ENCODE peak calls at places on chromosomes 1 and 21, in seven cellular contexts. One of them, this sample, is unnamed.

GRCh38 chr21:41948901-41949300 is 4.9 kb downstream of the C2CD2 start:
- DNase-seq in NCI-H1417: no peak
- DNase-seq in H9: no peak
- DNase-seq in fibroblast of mammary gland: no peak
- DNase-seq in stimulated activated effector memory CD8-positive, alpha-beta T cell treated with anti-CD3 and anti-CD28 coated beads, Interleukin-12 subunit alpha, Interleukin-12 subunit beta, amount 100 ng/mL, for 72 hours: no peak
- DNase-seq in AG04450: no peak
- DNase-seq in retinal pigment epithelial cell: no peak
- DNase-seq in this sample: no peak

GRCh38 chr1:156815307-156815826 is 1.3 kb downstream of the SH2D2A start:
- DNase-seq in fibroblast of mammary gland: peak
- DNase-seq in stimulated activated effector memory CD8-positive, alpha-beta T cell treated with anti-CD3 and anti-CD28 coated beads, Interleukin-12 subunit alpha, Interleukin-12 subunit beta, amount 100 ng/mL, for 72 hours: no peak
- DNase-seq in retinal pigment epithelial cell: no peak
- DNase-seq in NCI-H1417: no peak
- DNase-seq in AG04450: peak
- DNase-seq in H9: no peak
- DNase-seq in this sample: no peak

GRCh38 chr1:154848983-154849382 is 21.1 kb downstream of the KCNN3 start:
- DNase-seq in AG04450: no peak
- DNase-seq in retinal pigment epithelial cell: no peak
- DNase-seq in H9: no peak
- DNase-seq in stimulated activated effector memory CD8-positive, alpha-beta T cell treated with anti-CD3 and anti-CD28 coated beads, Interleukin-12 subunit alpha, Interleukin-12 subunit beta, amount 100 ng/mL, for 72 hours: no peak
- DNase-seq in fibroblast of mammary gland: no peak
- DNase-seq in NCI-H1417: no peak
- DNase-seq in this sample: no peak

GRCh38 chr21:33434770-33435360 is 31.7 kb downstream of the IFNGR2 start:
- DNase-seq in fibroblast of mammary gland: peak
- DNase-seq in stimulated activated effector memory CD8-positive, alpha-beta T cell treated with anti-CD3 and anti-CD28 coated beads, Interleukin-12 subunit alpha, Interleukin-12 subunit beta, amount 100 ng/mL, for 72 hours: peak
- DNase-seq in AG04450: peak
- DNase-seq in NCI-H1417: no peak
- DNase-seq in retinal pigment epithelial cell: peak
- DNase-seq in H9: no peak
- DNase-seq in this sample: peak

GRCh38 chr1:236753554-236753953 is 41.5 kb upstream of the MTR start:
- DNase-seq in H9: peak
- DNase-seq in retinal pigment epithelial cell: no peak
- DNase-seq in stimulated activated effector memory CD8-positive, alpha-beta T cell treated with anti-CD3 and anti-CD28 coated beads, Interleukin-12 subunit alpha, Interleukin-12 subunit beta, amount 100 ng/mL, for 72 hours: no peak
- DNase-seq in NCI-H1417: peak
- DNase-seq in AG04450: no peak
- DNase-seq in fibroblast of mammary gland: peak
- DNase-seq in this sample: no peak

GRCh38 chr21:29248124-29248523 is 50.6 kb upstream of the BACH1 start:
- DNase-seq in H9: no peak
- DNase-seq in NCI-H1417: no peak
- DNase-seq in retinal pigment epithelial cell: no peak
- DNase-seq in stimulated activated effector memory CD8-positive, alpha-beta T cell treated with anti-CD3 and anti-CD28 coated beads, Interleukin-12 subunit alpha, Interleukin-12 subunit beta, amount 100 ng/mL, for 72 hours: no peak
- DNase-seq in AG04450: no peak
- DNase-seq in fibroblast of mammary gland: peak
- DNase-seq in this sample: no peak

GRCh38 chr1:111140680-111140967 is 601 bp downstream of the CEPT1 start:
- DNase-seq in NCI-H1417: no peak
- DNase-seq in H9: peak
- DNase-seq in stimulated activated effector memory CD8-positive, alpha-beta T cell treated with anti-CD3 and anti-CD28 coated beads, Interleukin-12 subunit alpha, Interleukin-12 subunit beta, amount 100 ng/mL, for 72 hours: no peak
- DNase-seq in AG04450: no peak
- DNase-seq in retinal pigment epithelial cell: no peak
- DNase-seq in fibroblast of mammary gland: peak
- DNase-seq in this sample: no peak

GRCh38 chr1:201941420-201942128 is 4.8 kb downstream of the LMOD1 start:
- DNase-seq in retinal pigment epithelial cell: no peak
- DNase-seq in NCI-H1417: no peak
- DNase-seq in stimulated activated effector memory CD8-positive, alpha-beta T cell treated with anti-CD3 and anti-CD28 coated beads, Interleukin-12 subunit alpha, Interleukin-12 subunit beta, amount 100 ng/mL, for 72 hours: no peak
- DNase-seq in AG04450: no peak
- DNase-seq in H9: peak
- DNase-seq in fibroblast of mammary gland: no peak
- DNase-seq in this sample: no peak

GRCh38 chr1:173894189-173894588 is 22.9 kb downstream of the SERPINC1 start:
- DNase-seq in H9: no peak
- DNase-seq in NCI-H1417: no peak
- DNase-seq in stimulated activated effector memory CD8-positive, alpha-beta T cell treated with anti-CD3 and anti-CD28 coated beads, Interleukin-12 subunit alpha, Interleukin-12 subunit beta, amount 100 ng/mL, for 72 hours: no peak
- DNase-seq in fibroblast of mammary gland: no peak
- DNase-seq in AG04450: no peak
- DNase-seq in retinal pigment epithelial cell: no peak
- DNase-seq in this sample: no peak

GRCh38 chr1:38046333-38046883 is at the start of gene POU3F1:
- DNase-seq in AG04450: no peak
- DNase-seq in retinal pigment epithelial cell: no peak
- DNase-seq in H9: no peak
- DNase-seq in fibroblast of mammary gland: no peak
- DNase-seq in stimulated activated effector memory CD8-positive, alpha-beta T cell treated with anti-CD3 and anti-CD28 coated beads, Interleukin-12 subunit alpha, Interleukin-12 subunit beta, amount 100 ng/mL, for 72 hours: no peak
- DNase-seq in NCI-H1417: no peak
- DNase-seq in this sample: no peak

GRCh38 chr1:219574484-219575087 is 38.3 kb downstream of the ZC3H11B start:
- DNase-seq in NCI-H1417: no peak
- DNase-seq in AG04450: no peak
- DNase-seq in retinal pigment epithelial cell: no peak
- DNase-seq in stimulated activated effector memory CD8-positive, alpha-beta T cell treated with anti-CD3 and anti-CD28 coated beads, Interleukin-12 subunit alpha, Interleukin-12 subunit beta, amount 100 ng/mL, for 72 hours: no peak
- DNase-seq in H9: no peak
- DNase-seq in fibroblast of mammary gland: no peak
- DNase-seq in this sample: no peak

GRCh38 chr1:37601441-37601840 is 5.7 kb upstream of the GNL2 start:
- DNase-seq in H9: no peak
- DNase-seq in stimulated activated effector memory CD8-positive, alpha-beta T cell treated with anti-CD3 and anti-CD28 coated beads, Interleukin-12 subunit alpha, Interleukin-12 subunit beta, amount 100 ng/mL, for 72 hours: no peak
- DNase-seq in NCI-H1417: no peak
- DNase-seq in retinal pigment epithelial cell: no peak
- DNase-seq in fibroblast of mammary gland: no peak
- DNase-seq in AG04450: no peak
- DNase-seq in this sample: no peak

GRCh38 chr1:64877151-64877550 is 89.2 kb downstream of the JAK1 start:
- DNase-seq in NCI-H1417: no peak
- DNase-seq in AG04450: no peak
- DNase-seq in stimulated activated effector memory CD8-positive, alpha-beta T cell treated with anti-CD3 and anti-CD28 coated beads, Interleukin-12 subunit alpha, Interleukin-12 subunit beta, amount 100 ng/mL, for 72 hours: no peak
- DNase-seq in H9: no peak
- DNase-seq in fibroblast of mammary gland: no peak
- DNase-seq in retinal pigment epithelial cell: no peak
- DNase-seq in this sample: peak

GRCh38 chr1:60280256-60280655 is 206.7 kb upstream of the C1orf87 start:
- DNase-seq in NCI-H1417: no peak
- DNase-seq in fibroblast of mammary gland: no peak
- DNase-seq in stimulated activated effector memory CD8-positive, alpha-beta T cell treated with anti-CD3 and anti-CD28 coated beads, Interleukin-12 subunit alpha, Interleukin-12 subunit beta, amount 100 ng/mL, for 72 hours: no peak
- DNase-seq in H9: no peak
- DNase-seq in retinal pigment epithelial cell: no peak
- DNase-seq in AG04450: no peak
- DNase-seq in this sample: no peak

GRCh38 chr21:28138272-28138671 is 854.4 kb downstream of the LTN1 start:
- DNase-seq in retinal pigment epithelial cell: no peak
- DNase-seq in NCI-H1417: no peak
- DNase-seq in AG04450: no peak
- DNase-seq in fibroblast of mammary gland: no peak
- DNase-seq in stimulated activated effector memory CD8-positive, alpha-beta T cell treated with anti-CD3 and anti-CD28 coated beads, Interleukin-12 subunit alpha, Interleukin-12 subunit beta, amount 100 ng/mL, for 72 hours: no peak
- DNase-seq in H9: no peak
- DNase-seq in this sample: no peak